ENCODE peak calls at places on chromosome 7, in six cellular contexts. X, T, U, S, R and Y are unnamed samples.

GRCh38 chr7:13903997-13904396 is 85.5 kb downstream of the ETV1 start:
- DNase-seq in X (peak), T (peak), U (no peak), S (no peak), R (no peak), Y (no peak)

GRCh38 chr7:134636008-134636449 is 10.6 kb upstream of the BPGM start:
- DNase-seq in X (peak), T (no peak), U (no peak), S (no peak), R (no peak), Y (no peak)

GRCh38 chr7:3899559-3899991 is 598.5 kb downstream of the SDK1 start:
- DNase-seq in X (no peak), T (no peak), U (no peak), S (no peak), R (no peak), Y (no peak)

GRCh38 chr7:97118306-97118917 is 914 bp downstream of the SDHAF3 start:
- DNase-seq in X (peak), T (no peak), U (no peak), S (no peak), R (no peak), Y (no peak)

GRCh38 chr7:127208860-127209259 is 43.9 kb downstream of the GRM8 start:
- DNase-seq in X (no peak), T (no peak), U (no peak), S (no peak), R (no peak), Y (no peak)

GRCh38 chr7:82615527-82615926 is 171.9 kb upstream of the CACNA2D1 start:
- DNase-seq in X (no peak), T (no peak), U (no peak), S (no peak), R (no peak), Y (peak)

GRCh38 chr7:122790558-122790957 is 87.8 kb upstream of the RNF148 start:
- DNase-seq in X (no peak), T (peak), U (no peak), S (no peak), R (peak), Y (no peak)

GRCh38 chr7:99788554-99788953 is 4.6 kb upstream of the CYP3A4 start:
- DNase-seq in X (peak), T (no peak), U (no peak), S (no peak), R (no peak), Y (no peak)

GRCh38 chr7:118492466-118492865 is 268.0 kb downstream of the ANKRD7 start:
- DNase-seq in X (no peak), T (no peak), U (no peak), S (no peak), R (no peak), Y (no peak)

GRCh38 chr7:81789406-81790139 is 19.7 kb upstream of the HGF start:
- DNase-seq in X (no peak), T (no peak), U (no peak), S (no peak), R (no peak), Y (no peak)

GRCh38 chr7:89091550-89091949 is 296.0 kb upstream of the TEX47 start:
- DNase-seq in X (no peak), T (no peak), U (no peak), S (no peak), R (no peak), Y (no peak)

GRCh38 chr7:118281196-118281595 is 56.7 kb downstream of the ANKRD7 start:
- DNase-seq in X (no peak), T (no peak), U (no peak), S (no peak), R (no peak), Y (no peak)

GRCh38 chr7:44212581-44213184 is 11.9 kb downstream of the YKT6 start:
- DNase-seq in X (no peak), T (no peak), U (no peak), S (no peak), R (no peak), Y (no peak)

GRCh38 chr7:92797284-92797683 is 39.1 kb downstream of the CDK6 start:
- DNase-seq in X (no peak), T (no peak), U (no peak), S (no peak), R (no peak), Y (no peak)

GRCh38 chr7:158976468-158976848 is 120.1 kb downstream of the DYNC2I1 start:
- DNase-seq in X (no peak), T (no peak), U (no peak), S (no peak), R (no peak), Y (no peak)

GRCh38 chr7:96314402-96315108 is 7.3 kb downstream of the SLC25A13 start:
- DNase-seq in X (peak), T (no peak), U (no peak), S (no peak), R (no peak), Y (no peak)

GRCh38 chr7:34107306-34107705 is 202.0 kb downstream of the BMPER start:
- DNase-seq in X (no peak), T (no peak), U (peak), S (no peak), R (peak), Y (no peak)

GRCh38 chr7:139914306-139914747 is 85.3 kb downstream of the TBXAS1 start:
- DNase-seq in X (peak), T (no peak), U (no peak), S (no peak), R (no peak), Y (no peak)

GRCh38 chr7:150996289-150997074 is 5.7 kb downstream of the NOS3 start:
- DNase-seq in X (no peak), T (no peak), U (no peak), S (no peak), R (no peak), Y (no peak)

GRCh38 chr7:141291541-141291940 is 217.7 kb downstream of the TMEM178B start:
- DNase-seq in X (no peak), T (no peak), U (no peak), S (no peak), R (no peak), Y (no peak)

GRCh38 chr7:106277976-106278375 is 6.8 kb downstream of the NAMPT start:
- DNase-seq in X (no peak), T (no peak), U (no peak), S (no peak), R (no peak), Y (no peak)

GRCh38 chr7:37775921-37776320 is 72.5 kb upstream of the NME8 start:
- DNase-seq in X (no peak), T (no peak), U (no peak), S (no peak), R (no peak), Y (no peak)

GRCh38 chr7:31811650-31812461 is 124.8 kb downstream of the PPP1R17 start:
- DNase-seq in X (peak), T (peak), U (peak), S (no peak), R (no peak), Y (no peak)

GRCh38 chr7:46930336-46930735 is 651.6 kb downstream of the TNS3 start:
- DNase-seq in X (peak), T (no peak), U (peak), S (no peak), R (no peak), Y (peak)

GRCh38 chr7:53050433-53050832 is 15.0 kb downstream of the POM121L12 start:
- DNase-seq in X (no peak), T (no peak), U (no peak), S (no peak), R (no peak), Y (no peak)

GRCh38 chr7:101243786-101244384 is 996 bp downstream of the FIS1 start:
- DNase-seq in X (peak), T (no peak), U (no peak), S (no peak), R (no peak), Y (peak)

GRCh38 chr7:122885583-122886356 is 490 bp downstream of the CADPS2 start:
- DNase-seq in X (peak), T (no peak), U (peak), S (no peak), R (peak), Y (peak)

GRCh38 chr7:73995330-73995729 is 32.6 kb upstream of the ELN start:
- DNase-seq in X (no peak), T (no peak), U (no peak), S (no peak), R (no peak), Y (no peak)

GRCh38 chr7:12699299-12699698 is 11.9 kb downstream of the ARL4A start:
- DNase-seq in X (no peak), T (no peak), U (no peak), S (no peak), R (no peak), Y (no peak)

GRCh38 chr7:110852156-110852858 is 238.6 kb upstream of the LRRN3 start:
- DNase-seq in X (no peak), T (no peak), U (no peak), S (no peak), R (no peak), Y (no peak)

GRCh38 chr7:70614237-70614984 is 517.5 kb upstream of the GALNT17 start:
- DNase-seq in X (peak), T (peak), U (no peak), S (no peak), R (peak), Y (peak)

GRCh38 chr7:84688671-84689070 is 494.1 kb upstream of the SEMA3A start:
- DNase-seq in X (no peak), T (no peak), U (no peak), S (no peak), R (no peak), Y (no peak)